ENCODE peak calls at places on chromosomes 1 and 21, in four cellular contexts. U is WTC11, K is GM12878, T is K562. L is an unnamed sample.

GRCh38 chr1:28249013-28249870 is 10.1 kb upstream of the SESN2 start:
- DNase-seq in K (no peak), U (peak), T (peak), L (peak)

GRCh38 chr1:46517010-46517600 is 27.5 kb downstream of the DMBX1 start:
- DNase-seq in T (peak), K (no peak), U (peak), L (no peak)

GRCh38 chr1:94254073-94254810 is 16.9 kb upstream of the ARHGAP29 start:
- DNase-seq in T (no peak), K (no peak), U (no peak), L (no peak)

GRCh38 chr1:218394416-218394815 is 49.3 kb downstream of the TGFB2 start:
- DNase-seq in K (no peak), U (no peak), T (no peak), L (no peak)

GRCh38 chr1:118716775-118717174 is 271.4 kb downstream of the TBX15 start:
- DNase-seq in U (no peak), K (no peak), T (no peak), L (no peak)

GRCh38 chr1:85502625-85503083 is 37.7 kb upstream of the DDAH1 start:
- DNase-seq in K (no peak), U (peak), T (no peak), L (peak)

GRCh38 chr1:9691108-9691445 is 39.5 kb downstream of the PIK3CD start:
- DNase-seq in K (no peak), U (no peak), T (no peak), L (no peak)

GRCh38 chr1:111990026-111990877 is 784 bp upstream of the KCND3 start:
- DNase-seq in K (no peak), T (no peak), U (peak), L (no peak)

GRCh38 chr1:83931658-83932253 is 67.2 kb downstream of the TTLL7 start:
- DNase-seq in K (no peak), U (no peak), T (peak), L (peak)

GRCh38 chr1:2135425-2135824 is 59.1 kb downstream of the FAAP20 start:
- DNase-seq in U (no peak), T (no peak), K (no peak), L (peak)

GRCh38 chr1:36151133-36151844 is 2.0 kb upstream of the TRAPPC3 start:
- DNase-seq in T (no peak), K (no peak), U (no peak), L (no peak)
- TF ChIP-seq USF1 in T (no peak), K (no peak), U (no peak), L (no peak)

DNA sequence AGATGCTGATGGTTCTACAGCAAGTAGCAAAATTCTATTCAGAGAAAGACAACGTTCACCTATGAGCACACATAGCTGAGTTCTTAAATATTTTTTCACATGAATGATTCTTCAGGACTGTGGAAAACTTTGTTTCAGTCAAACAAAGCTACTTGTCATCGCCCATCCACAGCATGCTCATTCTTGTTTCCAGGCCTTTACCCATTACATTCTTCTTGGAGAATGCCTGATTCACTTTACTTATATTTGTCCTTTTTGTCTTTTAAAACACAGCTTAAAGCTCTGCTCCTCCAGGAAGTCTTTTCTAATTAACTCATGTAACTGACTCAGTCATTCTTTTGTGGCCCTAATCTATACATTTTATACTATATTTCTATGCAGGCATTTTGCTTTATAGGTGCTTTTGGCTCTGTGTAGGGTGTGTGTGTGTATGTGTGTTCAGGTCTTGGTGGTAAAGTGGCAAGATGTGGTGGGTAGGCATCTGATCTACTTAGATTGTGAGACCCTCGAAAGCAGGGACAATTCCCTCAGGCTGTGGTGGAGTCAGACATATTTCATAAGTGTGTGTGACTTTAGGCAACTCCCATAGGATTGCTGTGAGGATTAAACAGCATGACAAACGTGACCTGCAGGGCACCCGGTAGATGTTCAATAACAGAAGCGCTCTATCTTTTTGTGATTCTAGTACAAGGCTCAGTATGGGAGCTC is 11.8 kb upstream of the MARK1 start:
- DNase-seq in K (no peak), U (no peak), T (no peak), L (no peak)
- TF ChIP-seq USF1 in K (no peak), U (no peak), T (no peak), L (no peak)

DNA sequence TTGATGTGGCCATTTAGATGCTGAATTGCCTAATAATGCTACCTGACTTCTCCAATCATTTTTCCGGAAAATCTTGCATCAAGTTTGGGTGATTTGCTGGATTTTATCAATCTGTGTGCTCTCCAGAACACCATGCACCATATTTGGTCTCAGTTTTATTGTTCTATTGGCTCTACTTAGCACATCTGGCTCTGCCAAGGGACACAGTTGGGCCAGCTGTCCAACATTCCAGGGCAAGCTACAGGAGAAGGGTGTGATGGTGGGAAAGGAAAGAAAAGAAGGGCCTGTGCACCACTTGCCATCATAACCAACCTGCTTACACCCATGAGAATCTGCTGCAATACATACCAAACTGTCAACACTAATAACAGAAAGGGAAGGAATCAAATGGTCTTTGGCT is 90.2 kb upstream of the NFIA start:
- DNase-seq in U (no peak), T (no peak), K (no peak), L (no peak)
- TF ChIP-seq USF1 in U (no peak), T (no peak), K (no peak), L (no peak)

GRCh38 chr21:46515109-46515508 is 56.4 kb downstream of the DIP2A start:
- DNase-seq in T (no peak), K (no peak), U (no peak), L (no peak)
- TF ChIP-seq USF1 in T (no peak), K (no peak), U (no peak), L (no peak)

GRCh38 chr1:210260087-210260486 is 27.5 kb downstream of the SERTAD4 start:
- DNase-seq in U (no peak), K (no peak), T (no peak), L (peak)
- TF ChIP-seq USF1 in U (no peak), K (no peak), T (no peak), L (no peak)

GRCh38 chr1:7885513-7886298 is 32.8 kb upstream of the UTS2 start:
- DNase-seq in T (peak), U (peak), K (no peak), L (no peak)
- TF ChIP-seq USF1 in T (no peak), U (no peak), K (no peak), L (no peak)

GRCh38 chr1:99173282-99173681 is 91.0 kb upstream of the PLPPR4 start:
- DNase-seq in U (no peak), T (no peak), K (no peak), L (no peak)

GRCh38 chr1:99170516-99170915 is 93.8 kb upstream of the PLPPR4 start:
- DNase-seq in T (no peak), K (no peak), U (no peak), L (no peak)

GRCh38 chr1:99176753-99177152 is 87.5 kb upstream of the PLPPR4 start:
- DNase-seq in U (no peak), K (no peak), T (no peak), L (peak)

GRCh38 chr1:99173900-99174299 is 90.4 kb upstream of the PLPPR4 start:
- DNase-seq in T (no peak), U (no peak), K (no peak), L (no peak)

DNA sequence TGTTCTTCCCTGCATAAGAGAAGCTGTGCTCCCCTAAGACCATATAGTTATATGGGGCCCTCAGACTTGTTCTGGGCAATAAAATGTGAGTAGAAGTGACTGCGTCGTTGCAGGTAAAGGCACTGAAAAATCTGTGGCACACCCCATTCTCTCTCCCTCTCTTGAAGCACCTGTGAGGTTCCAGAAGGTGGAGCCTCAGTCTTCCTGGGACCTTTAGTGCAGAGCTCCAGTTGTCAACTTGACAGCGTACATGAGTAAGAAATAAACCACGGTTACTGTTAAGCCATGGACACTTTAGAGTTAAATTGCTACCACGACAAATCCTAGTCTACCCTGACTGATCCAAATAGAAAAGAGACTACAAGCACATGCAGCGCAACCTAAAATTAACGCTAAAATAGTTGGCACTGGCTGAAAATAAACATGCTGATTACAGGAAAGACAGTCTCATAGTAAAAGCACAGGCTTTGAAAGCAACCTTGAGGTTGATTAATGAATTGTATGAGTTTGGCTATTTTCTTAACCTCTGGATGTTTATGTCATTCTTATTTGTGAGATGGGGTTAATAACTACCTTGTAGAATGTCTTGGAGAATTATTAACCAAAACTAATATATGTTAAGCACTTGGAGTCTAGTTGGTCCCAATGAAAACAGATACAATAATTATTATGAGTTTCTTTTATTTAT is 93.0 kb upstream of the PLPPR4 start:
- DNase-seq in K (no peak), T (no peak), U (no peak), L (no peak)
- TF ChIP-seq USF1 in K (no peak), T (no peak), U (no peak), L (no peak)